ENCODE peak calls at places on chromosomes 2 and 18, in six cellular contexts. One of them, this sample, is unnamed.

GRCh38 chr2:144288428-144288827 is 231.5 kb downstream of the ZEB2 start:
- DNase-seq in H1: no peak
- DNase-seq in IMR-90: peak; percentile 51
- DNase-seq in neuronal stem cell: no peak
- DNase-seq in trophoblast cell: no peak
- DNase-seq in mesenchymal stem cell: peak; percentile 2
- DNase-seq in this sample: peak; percentile 22

GRCh38 chr2:225693259-225693658 is 293.7 kb downstream of the NYAP2 start:
- DNase-seq in H1: no peak
- DNase-seq in mesenchymal stem cell: no peak
- DNase-seq in neuronal stem cell: no peak
- DNase-seq in IMR-90: no peak
- DNase-seq in trophoblast cell: no peak
- DNase-seq in this sample: peak; percentile 7

GRCh38 chr2:24076849-24077534 is 866 bp upstream of the SF3B6 start:
- DNase-seq in IMR-90: no peak
- DNase-seq in H1: no peak
- DNase-seq in mesenchymal stem cell: no peak
- DNase-seq in neuronal stem cell: no peak
- DNase-seq in trophoblast cell: peak; percentile 45
- DNase-seq in this sample: peak; percentile 36

GRCh38 chr2:240921319-240922233 is 15.4 kb downstream of the CROCC2 start:
- DNase-seq in trophoblast cell: no peak
- DNase-seq in mesenchymal stem cell: peak; percentile 82
- DNase-seq in neuronal stem cell: no peak
- DNase-seq in IMR-90: peak; percentile 96
- DNase-seq in H1: no peak
- DNase-seq in this sample: no peak

GRCh38 chr2:241080405-241081189 is 21.5 kb downstream of the MTERF4 start:
- DNase-seq in neuronal stem cell: no peak
- DNase-seq in IMR-90: no peak
- DNase-seq in H1: no peak
- DNase-seq in mesenchymal stem cell: no peak
- DNase-seq in trophoblast cell: no peak
- DNase-seq in this sample: no peak

GRCh38 chr2:72104821-72105588 is 42.7 kb downstream of the CYP26B1 start:
- DNase-seq in trophoblast cell: no peak
- DNase-seq in H1: no peak
- DNase-seq in neuronal stem cell: no peak
- DNase-seq in IMR-90: no peak
- DNase-seq in mesenchymal stem cell: no peak
- DNase-seq in this sample: peak; percentile 65

GRCh38 chr2:237218756-237219155 is 133.1 kb downstream of the COPS8 start:
- DNase-seq in neuronal stem cell: no peak
- DNase-seq in IMR-90: no peak
- DNase-seq in mesenchymal stem cell: no peak
- DNase-seq in trophoblast cell: no peak
- DNase-seq in H1: no peak
- DNase-seq in this sample: no peak

GRCh38 chr2:222730346-222731065 is 59.0 kb downstream of the MOGAT1 start:
- DNase-seq in trophoblast cell: no peak
- DNase-seq in neuronal stem cell: no peak
- DNase-seq in mesenchymal stem cell: peak; percentile 44
- DNase-seq in IMR-90: no peak
- DNase-seq in H1: no peak
- DNase-seq in this sample: no peak

GRCh38 chr18:10080372-10080771 is 166.6 kb downstream of the VAPA start:
- DNase-seq in neuronal stem cell: no peak
- DNase-seq in mesenchymal stem cell: no peak
- DNase-seq in H1: no peak
- DNase-seq in IMR-90: no peak
- DNase-seq in trophoblast cell: no peak
- DNase-seq in this sample: no peak

GRCh38 chr2:29455202-29455885 is 340.1 kb downstream of the CLIP4 start:
- DNase-seq in mesenchymal stem cell: peak; percentile 28
- DNase-seq in trophoblast cell: no peak
- DNase-seq in IMR-90: no peak
- DNase-seq in neuronal stem cell: peak; percentile 20
- DNase-seq in H1: no peak
- DNase-seq in this sample: no peak

GRCh38 chr2:114515901-114516300 is 73.5 kb downstream of the DPP10 start:
- DNase-seq in neuronal stem cell: no peak
- DNase-seq in IMR-90: no peak
- DNase-seq in H1: no peak
- DNase-seq in trophoblast cell: no peak
- DNase-seq in mesenchymal stem cell: no peak
- DNase-seq in this sample: no peak

GRCh38 chr18:36757081-36757480 is 71.7 kb downstream of the TPGS2 start:
- DNase-seq in neuronal stem cell: peak; percentile 27
- DNase-seq in H1: no peak
- DNase-seq in IMR-90: peak; percentile 80
- DNase-seq in mesenchymal stem cell: peak; percentile 66
- DNase-seq in trophoblast cell: peak; percentile 70
- DNase-seq in this sample: peak; percentile 54

GRCh38 chr2:196696423-196697073 is 57.0 kb downstream of the CCDC150 start:
- DNase-seq in H1: no peak
- DNase-seq in IMR-90: peak; percentile 84
- DNase-seq in mesenchymal stem cell: peak; percentile 74
- DNase-seq in neuronal stem cell: no peak
- DNase-seq in trophoblast cell: peak; percentile 57
- DNase-seq in this sample: peak; percentile 77

GRCh38 chr18:25517881-25518715 is 166.1 kb upstream of the ZNF521 start:
- DNase-seq in trophoblast cell: peak; percentile 60
- DNase-seq in neuronal stem cell: no peak
- DNase-seq in H1: no peak
- DNase-seq in IMR-90: no peak
- DNase-seq in mesenchymal stem cell: no peak
- DNase-seq in this sample: no peak

GRCh38 chr18:44679912-44680270 is 797 bp upstream of the SETBP1 start:
- DNase-seq in trophoblast cell: peak; percentile 68
- DNase-seq in mesenchymal stem cell: peak; percentile 71
- DNase-seq in H1: no peak
- DNase-seq in neuronal stem cell: no peak
- DNase-seq in IMR-90: peak; percentile 31
- DNase-seq in this sample: peak; percentile 62

GRCh38 chr2:223598994-223599645 is 3.0 kb downstream of the SCG2 start:
- DNase-seq in neuronal stem cell: no peak
- DNase-seq in H1: no peak
- DNase-seq in trophoblast cell: peak; percentile 44
- DNase-seq in mesenchymal stem cell: peak; percentile 74
- DNase-seq in IMR-90: peak; percentile 83
- DNase-seq in this sample: no peak

GRCh38 chr2:192604295-192604694 is 409.6 kb upstream of the TMEFF2 start:
- DNase-seq in mesenchymal stem cell: no peak
- DNase-seq in trophoblast cell: no peak
- DNase-seq in IMR-90: no peak
- DNase-seq in H1: no peak
- DNase-seq in neuronal stem cell: no peak
- DNase-seq in this sample: peak; percentile 21

GRCh38 chr2:40325111-40325510 is 126.8 kb downstream of the SLC8A1 start:
- DNase-seq in IMR-90: no peak
- DNase-seq in mesenchymal stem cell: no peak
- DNase-seq in neuronal stem cell: no peak
- DNase-seq in trophoblast cell: no peak
- DNase-seq in H1: no peak
- DNase-seq in this sample: no peak

GRCh38 chr2:151553-152328 is 105.4 kb upstream of the FAM110C start:
- DNase-seq in H1: no peak
- DNase-seq in mesenchymal stem cell: no peak
- DNase-seq in neuronal stem cell: peak; percentile 33
- DNase-seq in trophoblast cell: no peak
- DNase-seq in IMR-90: no peak
- DNase-seq in this sample: peak; percentile 92

GRCh38 chr2:209653164-209653563 is 118.5 kb upstream of the UNC80 start:
- DNase-seq in neuronal stem cell: peak; percentile 49
- DNase-seq in trophoblast cell: no peak
- DNase-seq in H1: no peak
- DNase-seq in mesenchymal stem cell: no peak
- DNase-seq in IMR-90: no peak
- DNase-seq in this sample: no peak

GRCh38 chr18:12990662-12990976 is 543 bp upstream of the CEP192 start:
- DNase-seq in neuronal stem cell: no peak
- DNase-seq in trophoblast cell: peak; percentile 45
- DNase-seq in H1: no peak
- DNase-seq in IMR-90: no peak
- DNase-seq in mesenchymal stem cell: no peak
- DNase-seq in this sample: peak; percentile 86

GRCh38 chr2:85997016-85997970 is 108.4 kb downstream of the POLR1A start:
- DNase-seq in trophoblast cell: no peak
- DNase-seq in neuronal stem cell: no peak
- DNase-seq in H1: no peak
- DNase-seq in IMR-90: peak; percentile 16
- DNase-seq in mesenchymal stem cell: no peak
- DNase-seq in this sample: no peak

GRCh38 chr2:206800501-206801416 is 35.4 kb downstream of the FASTKD2 start:
- DNase-seq in neuronal stem cell: peak; percentile 69
- DNase-seq in mesenchymal stem cell: peak; percentile 81
- DNase-seq in IMR-90: peak; percentile 76
- DNase-seq in H1: no peak
- DNase-seq in trophoblast cell: peak; percentile 82
- DNase-seq in this sample: peak; percentile 87

GRCh38 chr18:49491857-49492693 is 5.0 kb upstream of the C18orf32 start:
- DNase-seq in H1: peak; percentile 91
- DNase-seq in mesenchymal stem cell: peak; percentile 99
- DNase-seq in IMR-90: peak; percentile 99
- DNase-seq in neuronal stem cell: peak; percentile 98
- DNase-seq in trophoblast cell: peak; percentile 100
- DNase-seq in this sample: peak; percentile 100
- H3K4ac ChIP-seq in H1: peak within 1 kb of the TSS; percentile 12
- H3K4ac ChIP-seq in mesenchymal stem cell: peak within 1 kb of the TSS; percentile 78
- H3K4ac ChIP-seq in IMR-90: peak within 1 kb of the TSS; percentile 94
- H3K4ac ChIP-seq in neuronal stem cell: peak within 1 kb of the TSS; percentile 12
- H3K4ac ChIP-seq in trophoblast cell: peak within 1 kb of the TSS; percentile 99
- H3K4ac ChIP-seq in this sample: peak within 1 kb of the TSS; percentile 82

GRCh38 chr2:25295654-25296053 is 46.1 kb downstream of the DNMT3A start:
- DNase-seq in trophoblast cell: no peak
- DNase-seq in H1: no peak
- DNase-seq in mesenchymal stem cell: no peak
- DNase-seq in neuronal stem cell: no peak
- DNase-seq in IMR-90: no peak
- DNase-seq in this sample: no peak

GRCh38 chr2:25292408-25292807 is 49.3 kb downstream of the DNMT3A start:
- DNase-seq in IMR-90: no peak
- DNase-seq in H1: no peak
- DNase-seq in trophoblast cell: no peak
- DNase-seq in neuronal stem cell: no peak
- DNase-seq in mesenchymal stem cell: no peak
- DNase-seq in this sample: no peak

GRCh38 chr2:25293145-25293544 is 48.6 kb downstream of the DNMT3A start:
- DNase-seq in neuronal stem cell: no peak
- DNase-seq in IMR-90: peak; percentile 22
- DNase-seq in mesenchymal stem cell: no peak
- DNase-seq in H1: no peak
- DNase-seq in trophoblast cell: peak; percentile 24
- DNase-seq in this sample: no peak

GRCh38 chr2:25293958-25294513 is 47.7 kb downstream of the DNMT3A start:
- DNase-seq in mesenchymal stem cell: no peak
- DNase-seq in trophoblast cell: no peak
- DNase-seq in IMR-90: no peak
- DNase-seq in H1: no peak
- DNase-seq in neuronal stem cell: no peak
- DNase-seq in this sample: no peak

GRCh38 chr2:25294573-25295462 is 46.9 kb downstream of the DNMT3A start:
- DNase-seq in H1: no peak
- DNase-seq in trophoblast cell: no peak
- DNase-seq in IMR-90: peak; percentile 24
- DNase-seq in mesenchymal stem cell: peak; percentile 18
- DNase-seq in neuronal stem cell: no peak
- DNase-seq in this sample: peak; percentile 40
- H3K4me3 ChIP-seq in H1: no peak overlapping the region
- H3K4me3 ChIP-seq in trophoblast cell: no peak overlapping the region
- H3K4me3 ChIP-seq in IMR-90: no peak overlapping the region
- H3K4me3 ChIP-seq in mesenchymal stem cell: no peak overlapping the region
- H3K4me3 ChIP-seq in neuronal stem cell: no peak overlapping the region
- H3K4me3 ChIP-seq in this sample: no peak overlapping the region

GRCh38 chr2:106129592-106129991 is 64.5 kb downstream of the UXS1 start:
- DNase-seq in trophoblast cell: peak; percentile 49
- DNase-seq in H1: no peak
- DNase-seq in neuronal stem cell: no peak
- DNase-seq in mesenchymal stem cell: no peak
- DNase-seq in IMR-90: no peak
- DNase-seq in this sample: no peak

GRCh38 chr2:106127282-106127771 is 66.8 kb downstream of the UXS1 start:
- DNase-seq in IMR-90: peak; percentile 54
- DNase-seq in mesenchymal stem cell: peak; percentile 27
- DNase-seq in trophoblast cell: no peak
- DNase-seq in neuronal stem cell: no peak
- DNase-seq in H1: no peak
- DNase-seq in this sample: no peak

GRCh38 chr2:106129150-106129549 is 65.0 kb downstream of the UXS1 start:
- DNase-seq in IMR-90: no peak
- DNase-seq in H1: no peak
- DNase-seq in mesenchymal stem cell: no peak
- DNase-seq in neuronal stem cell: no peak
- DNase-seq in trophoblast cell: no peak
- DNase-seq in this sample: no peak

GRCh38 chr2:106127776-106128268 is 66.3 kb downstream of the UXS1 start:
- DNase-seq in H1: no peak
- DNase-seq in neuronal stem cell: no peak
- DNase-seq in mesenchymal stem cell: no peak
- DNase-seq in trophoblast cell: no peak
- DNase-seq in IMR-90: no peak
- DNase-seq in this sample: no peak

GRCh38 chr2:106130251-106130998 is 63.7 kb downstream of the UXS1 start:
- DNase-seq in neuronal stem cell: no peak
- DNase-seq in IMR-90: no peak
- DNase-seq in mesenchymal stem cell: no peak
- DNase-seq in trophoblast cell: peak; percentile 92
- DNase-seq in H1: no peak
- DNase-seq in this sample: peak; percentile 23
- H3K4ac ChIP-seq in neuronal stem cell: no peak overlapping the region
- H3K4ac ChIP-seq in IMR-90: no peak overlapping the region
- H3K4ac ChIP-seq in mesenchymal stem cell: peak overlapping the region; percentile 53
- H3K4ac ChIP-seq in trophoblast cell: peak overlapping the region; percentile 77
- H3K4ac ChIP-seq in H1: peak overlapping the region; percentile 79
- H3K4ac ChIP-seq in this sample: peak overlapping the region; percentile 74

GRCh38 chr2:65300134-65300771 is 72.6 kb downstream of the ACTR2 start:
- DNase-seq in mesenchymal stem cell: peak; percentile 42
- DNase-seq in H1: no peak
- DNase-seq in neuronal stem cell: no peak
- DNase-seq in IMR-90: peak; percentile 76
- DNase-seq in trophoblast cell: peak; percentile 49
- DNase-seq in this sample: no peak
- H3K4me3 ChIP-seq in mesenchymal stem cell: no peak overlapping the region
- H3K4me3 ChIP-seq in H1: no peak overlapping the region
- H3K4me3 ChIP-seq in neuronal stem cell: peak overlapping the region; percentile 1
- H3K4me3 ChIP-seq in IMR-90: no peak overlapping the region
- H3K4me3 ChIP-seq in trophoblast cell: no peak overlapping the region
- H3K4me3 ChIP-seq in this sample: no peak overlapping the region

DNA sequence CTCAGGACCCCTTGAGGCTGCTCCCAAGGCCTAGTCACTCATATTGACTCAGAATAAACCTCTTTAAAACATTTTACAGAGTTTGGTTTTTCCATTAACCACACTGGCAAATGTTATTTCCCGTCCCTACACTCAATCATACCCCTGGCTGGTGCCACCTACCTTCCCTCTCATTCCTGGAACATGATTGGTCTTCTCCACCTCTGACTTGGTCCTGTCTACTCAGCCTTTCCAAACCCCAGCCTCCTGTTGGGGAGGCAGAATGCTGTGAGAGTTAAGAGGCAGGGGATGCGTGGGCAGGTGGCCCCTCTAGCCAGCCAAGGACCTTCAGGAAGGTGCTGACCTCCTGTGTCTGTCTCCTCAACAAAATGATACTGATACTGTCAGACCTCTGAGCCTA is 149.3 kb downstream of the CABLES1 start:
- DNase-seq in mesenchymal stem cell: no peak
- DNase-seq in neuronal stem cell: no peak
- DNase-seq in H1: no peak
- DNase-seq in IMR-90: no peak
- DNase-seq in trophoblast cell: no peak
- DNase-seq in this sample: peak; percentile 39
- H3K4ac ChIP-seq in mesenchymal stem cell: no peak overlapping the region
- H3K4ac ChIP-seq in neuronal stem cell: no peak overlapping the region
- H3K4ac ChIP-seq in H1: peak overlapping the region; percentile 89
- H3K4ac ChIP-seq in IMR-90: peak overlapping the region; percentile 87
- H3K4ac ChIP-seq in trophoblast cell: peak overlapping the region; percentile 1
- H3K4ac ChIP-seq in this sample: peak overlapping the region; percentile 91